ENCODE peak calls at places on chromosomes 16 and 17, in five cellular contexts. One of them, this sample, is unnamed.

GRCh38 chr17:70924776-70925175 is 755.4 kb downstream of the KCNJ2 start:
- DNase-seq in NCI-H1436: no peak
- DNase-seq in AML-193: no peak
- DNase-seq in psoas muscle: no peak
- DNase-seq in activated naive CD8-positive, alpha-beta T cell treated with anti-CD3 and anti-CD28 coated beads for 36 hours: no peak
- DNase-seq in this sample: no peak

GRCh38 chr17:34178047-34178446 is 77.0 kb upstream of the CCL2 start:
- DNase-seq in NCI-H1436: no peak
- DNase-seq in AML-193: no peak
- DNase-seq in psoas muscle: no peak
- DNase-seq in activated naive CD8-positive, alpha-beta T cell treated with anti-CD3 and anti-CD28 coated beads for 36 hours: no peak
- DNase-seq in this sample: no peak

GRCh38 chr17:58911741-58912343 is 156.2 kb downstream of the PPM1E start:
- DNase-seq in NCI-H1436: no peak
- DNase-seq in AML-193: no peak
- DNase-seq in psoas muscle: no peak
- DNase-seq in activated naive CD8-positive, alpha-beta T cell treated with anti-CD3 and anti-CD28 coated beads for 36 hours: no peak
- DNase-seq in this sample: no peak

GRCh38 chr16:13307861-13308260 is 406.5 kb downstream of the SHISA9 start:
- DNase-seq in NCI-H1436: no peak
- DNase-seq in AML-193: no peak
- DNase-seq in psoas muscle: no peak
- DNase-seq in activated naive CD8-positive, alpha-beta T cell treated with anti-CD3 and anti-CD28 coated beads for 36 hours: no peak
- DNase-seq in this sample: no peak

GRCh38 chr17:6509295-6509771 is 47.0 kb downstream of the PITPNM3 start:
- DNase-seq in NCI-H1436: no peak
- DNase-seq in AML-193: no peak
- DNase-seq in psoas muscle: no peak
- DNase-seq in activated naive CD8-positive, alpha-beta T cell treated with anti-CD3 and anti-CD28 coated beads for 36 hours: no peak
- DNase-seq in this sample: peak; percentile 26

GRCh38 chr17:51869387-51869786 is 289.1 kb downstream of the CA10 start:
- DNase-seq in NCI-H1436: no peak
- DNase-seq in AML-193: peak; percentile 11
- DNase-seq in psoas muscle: no peak
- DNase-seq in activated naive CD8-positive, alpha-beta T cell treated with anti-CD3 and anti-CD28 coated beads for 36 hours: no peak
- DNase-seq in this sample: no peak

GRCh38 chr16:1610071-1610840 is 1.6 kb downstream of the IFT140 start:
- DNase-seq in NCI-H1436: peak; percentile 86
- DNase-seq in AML-193: peak; percentile 76
- DNase-seq in psoas muscle: peak; percentile 91
- DNase-seq in activated naive CD8-positive, alpha-beta T cell treated with anti-CD3 and anti-CD28 coated beads for 36 hours: peak; percentile 92
- DNase-seq in this sample: peak; percentile 88

GRCh38 chr17:66915204-66915611 is 49.3 kb upstream of the CACNG4 start:
- DNase-seq in NCI-H1436: peak; percentile 65
- DNase-seq in AML-193: no peak
- DNase-seq in psoas muscle: no peak
- DNase-seq in activated naive CD8-positive, alpha-beta T cell treated with anti-CD3 and anti-CD28 coated beads for 36 hours: no peak
- DNase-seq in this sample: peak; percentile 69

GRCh38 chr17:62995377-62995885 is 29.4 kb downstream of the TANC2 start:
- DNase-seq in NCI-H1436: peak; percentile 9
- DNase-seq in AML-193: peak; percentile 100
- DNase-seq in psoas muscle: no peak
- DNase-seq in activated naive CD8-positive, alpha-beta T cell treated with anti-CD3 and anti-CD28 coated beads for 36 hours: peak; percentile 21
- DNase-seq in this sample: peak; percentile 43

GRCh38 chr17:40615295-40615988 is 32.2 kb downstream of the SMARCE1 start:
- DNase-seq in NCI-H1436: no peak
- DNase-seq in AML-193: no peak
- DNase-seq in psoas muscle: no peak
- DNase-seq in activated naive CD8-positive, alpha-beta T cell treated with anti-CD3 and anti-CD28 coated beads for 36 hours: peak; percentile 57
- DNase-seq in this sample: peak; percentile 88

GRCh38 chr17:36948717-36949460 is at the start of gene AATF:
- DNase-seq in NCI-H1436: peak; percentile 98
- DNase-seq in AML-193: peak; percentile 98
- DNase-seq in psoas muscle: peak; percentile 97
- DNase-seq in activated naive CD8-positive, alpha-beta T cell treated with anti-CD3 and anti-CD28 coated beads for 36 hours: peak; percentile 98
- DNase-seq in this sample: peak; percentile 96

GRCh38 chr16:67967956-67968439 is 439 bp downstream of the SLC12A4 start:
- DNase-seq in NCI-H1436: no peak
- DNase-seq in AML-193: no peak
- DNase-seq in psoas muscle: peak; percentile 60
- DNase-seq in activated naive CD8-positive, alpha-beta T cell treated with anti-CD3 and anti-CD28 coated beads for 36 hours: peak; percentile 51
- DNase-seq in this sample: no peak

GRCh38 chr16:59696495-59696894 is 962.4 kb upstream of the GOT2 start:
- DNase-seq in NCI-H1436: no peak
- DNase-seq in AML-193: no peak
- DNase-seq in psoas muscle: no peak
- DNase-seq in activated naive CD8-positive, alpha-beta T cell treated with anti-CD3 and anti-CD28 coated beads for 36 hours: no peak
- DNase-seq in this sample: no peak

GRCh38 chr17:49730078-49730786 is 22.5 kb upstream of the SLC35B1 start:
- DNase-seq in NCI-H1436: no peak
- DNase-seq in AML-193: no peak
- DNase-seq in psoas muscle: peak; percentile 74
- DNase-seq in activated naive CD8-positive, alpha-beta T cell treated with anti-CD3 and anti-CD28 coated beads for 36 hours: no peak
- DNase-seq in this sample: no peak

GRCh38 chr16:71421911-71422310 is 19.9 kb downstream of the TLE7 start:
- DNase-seq in NCI-H1436: no peak
- DNase-seq in AML-193: peak; percentile 3
- DNase-seq in psoas muscle: no peak
- DNase-seq in activated naive CD8-positive, alpha-beta T cell treated with anti-CD3 and anti-CD28 coated beads for 36 hours: peak; percentile 39
- DNase-seq in this sample: peak; percentile 40

GRCh38 chr17:81335388-81336157 is 40.5 kb upstream of the SLC38A10 start:
- DNase-seq in NCI-H1436: no peak
- DNase-seq in AML-193: no peak
- DNase-seq in psoas muscle: no peak
- DNase-seq in activated naive CD8-positive, alpha-beta T cell treated with anti-CD3 and anti-CD28 coated beads for 36 hours: no peak
- DNase-seq in this sample: no peak

GRCh38 chr16:31291376-31291775 is 31.6 kb downstream of the ITGAM start:
- DNase-seq in NCI-H1436: no peak
- DNase-seq in AML-193: no peak
- DNase-seq in psoas muscle: no peak
- DNase-seq in activated naive CD8-positive, alpha-beta T cell treated with anti-CD3 and anti-CD28 coated beads for 36 hours: no peak
- DNase-seq in this sample: no peak

GRCh38 chr17:3755335-3756030 is 31.8 kb downstream of the HASPIN start:
- DNase-seq in NCI-H1436: no peak
- DNase-seq in AML-193: no peak
- DNase-seq in psoas muscle: no peak
- DNase-seq in activated naive CD8-positive, alpha-beta T cell treated with anti-CD3 and anti-CD28 coated beads for 36 hours: no peak
- DNase-seq in this sample: no peak

GRCh38 chr16:72560617-72561016 is 388.7 kb upstream of the PMFBP1 start:
- DNase-seq in NCI-H1436: peak; percentile 68
- DNase-seq in AML-193: no peak
- DNase-seq in psoas muscle: no peak
- DNase-seq in activated naive CD8-positive, alpha-beta T cell treated with anti-CD3 and anti-CD28 coated beads for 36 hours: no peak
- DNase-seq in this sample: no peak

GRCh38 chr17:7363311-7363710 is 8.4 kb downstream of the TMEM95 start:
- DNase-seq in NCI-H1436: no peak
- DNase-seq in AML-193: no peak
- DNase-seq in psoas muscle: no peak
- DNase-seq in activated naive CD8-positive, alpha-beta T cell treated with anti-CD3 and anti-CD28 coated beads for 36 hours: no peak
- DNase-seq in this sample: no peak

GRCh38 chr16:79261461-79261860 is 339.1 kb downstream of the MAF start:
- DNase-seq in NCI-H1436: peak; percentile 6
- DNase-seq in AML-193: peak; percentile 7
- DNase-seq in psoas muscle: peak; percentile 23
- DNase-seq in activated naive CD8-positive, alpha-beta T cell treated with anti-CD3 and anti-CD28 coated beads for 36 hours: peak; percentile 36
- DNase-seq in this sample: peak; percentile 40

GRCh38 chr17:62692721-62693431 is 65.4 kb downstream of the MRC2 start:
- DNase-seq in NCI-H1436: peak; percentile 25
- DNase-seq in AML-193: peak; percentile 7
- DNase-seq in psoas muscle: no peak
- DNase-seq in activated naive CD8-positive, alpha-beta T cell treated with anti-CD3 and anti-CD28 coated beads for 36 hours: no peak
- DNase-seq in this sample: peak; percentile 89

GRCh38 chr16:50193594-50193993 is 40.5 kb downstream of the TENT4B start:
- DNase-seq in NCI-H1436: no peak
- DNase-seq in AML-193: no peak
- DNase-seq in psoas muscle: no peak
- DNase-seq in activated naive CD8-positive, alpha-beta T cell treated with anti-CD3 and anti-CD28 coated beads for 36 hours: no peak
- DNase-seq in this sample: no peak

GRCh38 chr17:76432712-76433336 is 20.1 kb downstream of the UBE2O start:
- DNase-seq in NCI-H1436: no peak
- DNase-seq in AML-193: peak; percentile 28
- DNase-seq in psoas muscle: no peak
- DNase-seq in activated naive CD8-positive, alpha-beta T cell treated with anti-CD3 and anti-CD28 coated beads for 36 hours: no peak
- DNase-seq in this sample: no peak

GRCh38 chr17:17959520-17960361 is 12.5 kb downstream of the TOM1L2 start:
- DNase-seq in NCI-H1436: no peak
- DNase-seq in AML-193: no peak
- DNase-seq in psoas muscle: no peak
- DNase-seq in activated naive CD8-positive, alpha-beta T cell treated with anti-CD3 and anti-CD28 coated beads for 36 hours: peak; percentile 37
- DNase-seq in this sample: no peak

This sample was measured in WERI-Rb-1.